ENCODE peak calls at places on chromosomes 11 and 22, in nine cellular contexts. T is CD4-positive, alpha-beta T cell; B is IMR-90; Y is cardiac fibroblast; D is epithelial cell of esophagus; E is HL-60; J is GM13977; P is nephron progenitor cell; I is choroid plexus epithelial cell. H is an unnamed sample.

GRCh38 chr11:16280256-16280682 is 76.1 kb downstream of the SOX6 start:
- DNase-seq in Y (peak), D (peak), B (no peak), J (no peak), T (no peak), P (no peak), I (no peak), E (no peak), H (no peak)

GRCh38 chr11:111983187-111983986 is 41.8 kb upstream of the DLAT start:
- DNase-seq in E (no peak), B (peak), P (peak), I (no peak), T (no peak), Y (peak), D (peak), J (no peak), H (no peak)

GRCh38 chr11:34599406-34599901 is 21.4 kb upstream of the EHF start:
- DNase-seq in I (peak), E (no peak), B (peak), D (peak), T (no peak), J (no peak), P (no peak), Y (peak), H (no peak)

GRCh38 chr11:13440100-13440855 is 22.7 kb downstream of the BTBD10 start:
- DNase-seq in E (no peak), P (no peak), I (peak), B (peak), J (no peak), D (peak), Y (peak), T (no peak), H (no peak)

GRCh38 chr11:10990637-10991036 is 132.8 kb upstream of the ZBED5 start:
- DNase-seq in P (no peak), T (no peak), D (peak), B (no peak), J (no peak), I (no peak), Y (no peak), E (no peak), H (no peak)

GRCh38 chr22:29397791-29398190 is 9.4 kb upstream of the AP1B1 start:
- DNase-seq in Y (no peak), B (no peak), P (no peak), I (no peak), T (no peak), E (no peak), J (no peak), D (no peak), H (no peak)

GRCh38 chr11:86087281-86087680 is 18.4 kb upstream of the PICALM start:
- DNase-seq in I (no peak), D (no peak), E (no peak), P (no peak), T (no peak), J (no peak), B (no peak), Y (no peak), H (no peak)

GRCh38 chr11:3091846-3092602 is 34.8 kb upstream of the CARS1 start:
- DNase-seq in T (peak), B (peak), Y (peak), I (peak), J (peak), P (peak), D (peak), E (peak), H (peak)

GRCh38 chr11:105004021-105004420 is 18.9 kb downstream of the CASP5 start:
- DNase-seq in J (no peak), T (no peak), Y (peak), P (no peak), D (no peak), E (no peak), I (peak), B (no peak), H (no peak)

GRCh38 chr11:73969991-73970800 is 12.4 kb downstream of the UCP2 start:
- DNase-seq in E (no peak), I (no peak), D (no peak), J (no peak), Y (no peak), T (peak), P (no peak), B (no peak), H (no peak)

GRCh38 chr22:22536916-22537315 is 16.8 kb upstream of the ZNF280A start:
- DNase-seq in J (no peak), B (no peak), D (no peak), E (no peak), T (no peak), I (no peak), P (no peak), Y (no peak), H (no peak)

GRCh38 chr22:44442856-44443595 is 55.0 kb downstream of the RTL6 start:
- DNase-seq in J (no peak), P (no peak), Y (no peak), I (no peak), D (no peak), B (no peak), E (no peak), T (no peak), H (no peak)

GRCh38 chr11:61769946-61770683 is 17.7 kb downstream of the MYRF start:
- DNase-seq in D (no peak), J (no peak), Y (no peak), B (no peak), E (no peak), I (no peak), P (no peak), T (no peak), H (no peak)

GRCh38 chr11:69342588-69343330 is 48.8 kb downstream of the MYEOV start:
- DNase-seq in T (no peak), Y (no peak), E (no peak), D (no peak), J (no peak), P (no peak), I (no peak), B (no peak), H (no peak)

GRCh38 chr11:71082454-71082853 is 169.9 kb downstream of the SHANK2 start:
- DNase-seq in I (no peak), B (no peak), D (no peak), Y (no peak), P (no peak), J (no peak), T (no peak), E (no peak), H (no peak)

GRCh38 chr11:43545610-43546009 is 134.9 kb upstream of the HSD17B12 start:
- DNase-seq in D (no peak), T (no peak), Y (no peak), P (no peak), B (no peak), J (no peak), I (no peak), E (no peak), H (no peak)

GRCh38 chr22:20949698-20950183 is 17.3 kb upstream of the AIFM3 start:
- DNase-seq in D (no peak), J (no peak), Y (no peak), B (no peak), I (no peak), P (no peak), E (no peak), T (no peak), H (no peak)

GRCh38 chr22:37079668-37080171 is 28.2 kb downstream of the KCTD17 start:
- DNase-seq in I (peak), P (no peak), B (peak), T (peak), J (no peak), D (no peak), E (no peak), Y (peak), H (no peak)

GRCh38 chr22:48498526-48499331 is 1328.9 kb downstream of the BRD1 start:
- DNase-seq in T (no peak), B (no peak), D (no peak), Y (no peak), E (no peak), I (no peak), P (no peak), J (no peak), H (no peak)

GRCh38 chr22:31091106-31091975 is 10.2 kb downstream of the SMTN start:
- DNase-seq in Y (no peak), T (no peak), B (no peak), J (peak), E (no peak), D (no peak), I (no peak), P (no peak), H (no peak)

GRCh38 chr11:13343931-13344717 is 66.5 kb downstream of the BMAL1 start:
- DNase-seq in Y (peak), B (peak), T (peak), D (peak), P (peak), I (peak), J (peak), E (peak), H (peak)

GRCh38 chr22:43197271-43197941 is 10.5 kb upstream of the TTLL12 start:
- DNase-seq in I (no peak), T (no peak), P (no peak), J (no peak), B (no peak), D (no peak), Y (peak), E (no peak), H (no peak)

GRCh38 chr11:35412285-35412684 is 7.1 kb downstream of the SLC1A2 start:
- DNase-seq in P (no peak), D (no peak), T (no peak), J (no peak), Y (peak), B (peak), I (no peak), E (no peak), H (no peak)

GRCh38 chr11:126115820-126116319 is 53.2 kb upstream of the CDON start:
- DNase-seq in Y (peak), E (no peak), B (peak), D (peak), I (peak), J (no peak), T (no peak), P (peak), H (no peak)
- TF ChIP-seq CTCF in Y (no peak), E (no peak), B (peak), D (peak), I (peak), J (no peak), T (no peak), P (no peak), H (no peak)

GRCh38 chr22:24948356-24949202 is 2.1 kb upstream of the LHFPL7 start:
- DNase-seq in E (no peak), Y (no peak), T (no peak), D (no peak), P (no peak), I (no peak), B (no peak), J (no peak), H (no peak)
- TF ChIP-seq CTCF in E (no peak), Y (no peak), T (no peak), D (no peak), P (no peak), I (no peak), B (no peak), J (no peak), H (no peak)

GRCh38 chr11:116194156-116194904 is 578.5 kb downstream of the BUD13 start:
- DNase-seq in B (no peak), I (no peak), J (no peak), Y (no peak), E (no peak), D (no peak), P (no peak), T (no peak), H (no peak)

GRCh38 chr11:116192509-116193206 is 580.1 kb downstream of the BUD13 start:
- DNase-seq in Y (no peak), B (no peak), E (no peak), T (no peak), D (no peak), J (no peak), I (no peak), P (peak), H (no peak)

GRCh38 chr11:116190206-116190605 is 582.6 kb downstream of the BUD13 start:
- DNase-seq in I (no peak), T (no peak), J (no peak), P (no peak), Y (no peak), E (no peak), D (no peak), B (no peak), H (no peak)

GRCh38 chr11:116190861-116191260 is 581.9 kb downstream of the BUD13 start:
- DNase-seq in B (no peak), J (no peak), T (no peak), I (no peak), Y (no peak), D (no peak), P (no peak), E (no peak), H (no peak)

GRCh38 chr11:116193321-116194114 is 579.3 kb downstream of the BUD13 start:
- DNase-seq in Y (peak), D (peak), B (peak), I (peak), T (no peak), E (no peak), J (no peak), P (peak), H (no peak)
- TF ChIP-seq CTCF in Y (peak), D (no peak), B (peak), I (peak), T (no peak), E (no peak), J (no peak), P (peak), H (no peak)

GRCh38 chr11:6474423-6474792 is 667 bp upstream of the TRIM3 start:
- DNase-seq in J (no peak), Y (no peak), D (no peak), I (no peak), B (no peak), T (no peak), P (no peak), E (no peak), H (no peak)
- TF ChIP-seq CTCF in J (no peak), Y (no peak), D (no peak), I (no peak), B (no peak), T (no peak), P (no peak), E (no peak), H (no peak)